ENCODE peak calls at places on chromosomes 4 and X, in six cellular contexts. M is Calu3, V is IMR-90, P is esophagus squamous epithelium, L is foreskin fibroblast, O is RWPE1. T is an unnamed sample.

GRCh38 chr4:8240211-8241041 is 29.1 kb upstream of the HTRA3 start:
- DNase-seq in M (no peak), V (no peak), P (no peak), L (no peak), O (no peak), T (no peak)

GRCh38 chr4:130233377-130234047 is 1137.6 kb downstream of the C4orf33 start:
- DNase-seq in M (no peak), V (no peak), P (no peak), L (no peak), O (no peak), T (no peak)

GRCh38 chr4:96164814-96165351 is 325.0 kb downstream of the PDHA2 start:
- DNase-seq in M (no peak), V (peak; percentile 16), P (no peak), L (no peak), O (peak; percentile 1), T (peak; percentile 87)

GRCh38 chr4:28890949-28891348 is 1829.2 kb upstream of the PCDH7 start:
- DNase-seq in M (no peak), V (no peak), P (no peak), L (no peak), O (no peak), T (no peak)

GRCh38 chrX:41737065-41737464 is 13.1 kb downstream of the GPR82 start:
- DNase-seq in M (no peak), V (no peak), P (no peak), L (no peak), O (no peak), T (no peak)

GRCh38 chrX:72330131-72330530 is 24.4 kb upstream of the CITED1 start:
- DNase-seq in M (no peak), V (no peak), P (no peak), L (no peak), O (no peak), T (no peak)

GRCh38 chr4:89157488-89158024 is 46.2 kb downstream of the TIGD2 start:
- DNase-seq in M (no peak), V (no peak), P (no peak), L (no peak), O (no peak), T (no peak)

GRCh38 chr4:83221897-83222441 is 62.6 kb downstream of the COQ2 start:
- DNase-seq in M (no peak), V (no peak), P (no peak), L (no peak), O (no peak), T (no peak)

GRCh38 chr4:76611611-76612010 is 176.6 kb downstream of the SHROOM3 start:
- DNase-seq in M (no peak), V (peak; percentile 68), P (no peak), L (no peak), O (no peak), T (no peak)

GRCh38 chr4:70728096-70728495 is 6.3 kb downstream of the RUFY3 start:
- DNase-seq in M (no peak), V (no peak), P (no peak), L (no peak), O (no peak), T (peak; percentile 82)

GRCh38 chrX:128992107-128992971 is 531.0 kb downstream of the SMARCA1 start:
- DNase-seq in M (no peak), V (no peak), P (no peak), L (no peak), O (no peak), T (no peak)

GRCh38 chr4:142845293-142846070 is 619 bp downstream of the INPP4B start:
- DNase-seq in M (peak; percentile 27), V (no peak), P (no peak), L (no peak), O (no peak), T (no peak)

GRCh38 chr4:95044204-95044848 is 286.6 kb downstream of the BMPR1B start:
- DNase-seq in M (no peak), V (no peak), P (no peak), L (no peak), O (no peak), T (no peak)

GRCh38 chr4:8932884-8933283 is 61.2 kb upstream of the HMX1 start:
- DNase-seq in M (no peak), V (no peak), P (no peak), L (no peak), O (no peak), T (no peak)

GRCh38 chrX:120023259-120023658 is 54.2 kb downstream of the RHOXF2B start:
- DNase-seq in M (no peak), V (no peak), P (no peak), L (no peak), O (no peak), T (no peak)

GRCh38 chr4:139619644-139620043 is 46.0 kb upstream of the MGST2 start:
- DNase-seq in M (peak; percentile 8), V (no peak), P (no peak), L (no peak), O (peak; percentile 28), T (no peak)

GRCh38 chr4:161522031-161522430 is 641.8 kb downstream of the FSTL5 start:
- DNase-seq in M (no peak), V (no peak), P (no peak), L (no peak), O (no peak), T (no peak)

GRCh38 chr4:129342820-129343219 is 246.9 kb downstream of the C4orf33 start:
- DNase-seq in M (no peak), V (peak; percentile 67), P (no peak), L (peak; percentile 40), O (peak; percentile 76), T (peak; percentile 46)

GRCh38 chrX:55484948-55485347 is 4.7 kb downstream of the USP51 start:
- DNase-seq in M (no peak), V (no peak), P (no peak), L (no peak), O (no peak), T (no peak)

GRCh38 chr4:182143822-182144620 is 99.2 kb upstream of the TENM3 start:
- DNase-seq in M (peak; percentile 43), V (peak; percentile 83), P (no peak), L (peak; percentile 41), O (peak; percentile 69), T (no peak)

GRCh38 chrX:152895724-152896420 is 2.0 kb upstream of the ZNF185 start:
- DNase-seq in M (peak; percentile 84), V (no peak), P (no peak), L (no peak), O (peak; percentile 63), T (no peak)

GRCh38 chr4:114729339-114729738 is 130.7 kb downstream of the UGT8 start:
- DNase-seq in M (no peak), V (no peak), P (no peak), L (no peak), O (no peak), T (no peak)

GRCh38 chr4:38699112-38699511 is 35.1 kb downstream of the KLF3 start:
- DNase-seq in M (no peak), V (no peak), P (no peak), L (no peak), O (no peak), T (no peak)
- TF ChIP-seq CTCF in M (no peak), V (no peak), P (no peak), L (no peak), O (no peak), T (no peak)

DNA sequence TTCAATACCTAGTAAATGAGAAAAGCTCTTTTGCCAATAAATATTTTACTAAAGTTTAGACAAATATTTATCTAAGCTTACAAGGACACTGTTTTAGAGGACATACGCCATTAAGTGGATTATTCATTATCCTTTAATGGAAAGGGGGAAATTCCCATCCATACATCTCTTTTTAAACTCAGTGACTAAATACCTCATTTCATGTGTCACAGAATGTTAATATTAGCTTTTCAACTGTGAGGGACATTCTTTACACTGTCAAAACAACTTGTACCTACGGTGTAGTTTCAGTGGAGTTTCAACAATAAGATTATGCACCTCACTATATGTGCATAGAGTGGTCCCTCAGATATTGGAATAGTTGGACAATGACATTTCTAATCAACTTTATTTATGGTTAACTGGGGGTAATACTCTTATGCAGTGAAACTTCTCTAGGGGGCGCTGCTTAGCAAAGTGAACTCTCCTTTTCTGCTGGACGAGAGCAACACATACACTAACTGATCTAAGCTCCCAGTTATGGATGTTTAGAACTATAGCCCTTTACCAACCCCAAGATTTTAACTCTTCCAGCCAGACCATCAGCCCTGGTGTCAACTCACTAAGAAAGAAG is 9.7 kb downstream of the HS6ST2 start:
- DNase-seq in M (peak; percentile 22), V (no peak), P (no peak), L (no peak), O (no peak), T (no peak)
- TF ChIP-seq CTCF in M (peak; percentile 50), V (no peak), P (no peak), L (no peak), O (no peak), T (peak; percentile 41)

DNA sequence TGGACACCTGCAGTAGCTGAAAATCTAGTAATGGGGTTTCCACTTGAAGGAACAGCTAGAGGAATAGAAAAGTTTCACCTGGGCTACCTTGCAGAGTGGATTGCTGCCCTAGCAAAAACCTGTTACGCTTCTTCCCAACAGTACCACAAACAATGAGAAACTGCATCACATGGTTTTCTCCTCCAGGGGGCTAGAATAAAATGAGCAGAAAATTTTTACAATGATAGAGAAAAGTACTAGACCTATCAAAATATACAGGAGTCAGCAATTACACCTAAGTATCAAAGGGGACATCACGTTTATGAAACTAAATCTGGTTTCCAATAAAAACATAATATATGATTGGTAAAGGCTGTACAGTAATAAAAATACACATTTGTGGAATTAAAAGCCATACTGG is 423.1 kb upstream of the PITX2 start:
- DNase-seq in M (no peak), V (no peak), P (no peak), L (no peak), O (no peak), T (no peak)
- TF ChIP-seq CTCF in M (no peak), V (no peak), P (no peak), L (no peak), O (no peak), T (no peak)

GRCh38 chrX:17597836-17598434 is 139.4 kb upstream of the SCML1 start:
- DNase-seq in M (peak; percentile 48), V (no peak), P (no peak), L (no peak), O (no peak), T (no peak)

GRCh38 chrX:17596051-17596450 is 141.2 kb upstream of the SCML1 start:
- DNase-seq in M (no peak), V (no peak), P (no peak), L (no peak), O (peak; percentile 23), T (no peak)

GRCh38 chrX:17592117-17592516 is 145.2 kb upstream of the SCML1 start:
- DNase-seq in M (no peak), V (peak; percentile 27), P (no peak), L (no peak), O (no peak), T (no peak)

GRCh38 chrX:17596546-17597205 is 140.6 kb upstream of the SCML1 start:
- DNase-seq in M (no peak), V (no peak), P (no peak), L (no peak), O (no peak), T (no peak)

DNA sequence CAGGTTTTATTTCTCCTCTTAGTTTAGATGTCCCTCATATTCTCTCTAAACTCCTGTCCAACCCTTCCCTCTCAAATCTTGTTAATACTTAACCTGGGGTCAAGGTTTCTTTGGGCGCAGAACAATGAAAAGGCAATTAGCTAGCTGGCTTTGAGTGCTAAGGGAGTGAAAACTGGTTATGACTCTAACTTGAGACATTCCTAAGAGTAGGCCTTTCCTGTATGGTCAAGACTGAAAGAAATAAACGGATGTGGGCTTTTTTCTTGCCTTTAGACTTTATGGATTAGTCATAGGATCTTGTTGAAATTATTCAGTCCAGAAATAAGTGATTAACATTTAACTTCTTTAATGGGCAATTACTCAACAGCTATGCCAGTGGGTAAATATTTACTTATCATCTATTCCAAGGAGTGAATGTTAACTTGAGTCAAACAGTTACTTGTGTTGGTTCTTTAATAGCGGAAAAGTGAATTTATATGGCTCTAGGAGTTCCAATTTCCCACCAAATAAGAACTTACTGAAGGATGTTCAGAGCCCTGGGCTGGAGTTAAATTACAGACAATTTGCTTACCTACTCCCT is 141.7 kb upstream of the SCML1 start:
- DNase-seq in M (peak; percentile 35), V (peak; percentile 62), P (no peak), L (peak; percentile 35), O (peak; percentile 52), T (no peak)
- TF ChIP-seq CTCF in M (no peak), V (no peak), P (no peak), L (no peak), O (no peak), T (no peak)

T was measured in retinal pigment epithelial cell.